ENCODE peak calls at places on chromosome 6, in eight cellular contexts. V is breast epithelium; P is fibroblast of mammary gland; L is OCI-LY7; N is ovary; X is CD8-positive, alpha-beta memory T cell; D is Peyer's patch; M is SJSA1. C is an unnamed sample.

GRCh38 chr6:2855061-2855519 is 13.4 kb upstream of the SERPINB1 start:
- DNase-seq in V (no peak), P (no peak), L (no peak), N (no peak), X (no peak), D (peak), M (peak), C (no peak)

GRCh38 chr6:153013438-153013837 is 10.9 kb upstream of the MTRF1L start:
- DNase-seq in V (no peak), P (no peak), L (no peak), N (no peak), X (no peak), D (no peak), M (no peak), C (no peak)

GRCh38 chr6:163532526-163533078 is 118.1 kb downstream of the QKI start:
- DNase-seq in V (no peak), P (no peak), L (no peak), N (no peak), X (no peak), D (no peak), M (no peak), C (no peak)

GRCh38 chr6:154986787-154987235 is 8.3 kb upstream of the TIAM2 start:
- DNase-seq in V (no peak), P (no peak), L (no peak), N (no peak), X (no peak), D (no peak), M (no peak), C (no peak)

GRCh38 chr6:79797912-79798311 is 149.4 kb downstream of the ELOVL4 start:
- DNase-seq in V (no peak), P (no peak), L (no peak), N (no peak), X (no peak), D (no peak), M (no peak), C (no peak)

GRCh38 chr6:112031956-112032355 is 21.9 kb upstream of the CCN6 start:
- DNase-seq in V (no peak), P (no peak), L (no peak), N (no peak), X (no peak), D (no peak), M (no peak), C (no peak)

GRCh38 chr6:26531897-26532296 is 6.3 kb upstream of the HMGN4 start:
- DNase-seq in V (no peak), P (no peak), L (no peak), N (no peak), X (no peak), D (no peak), M (no peak), C (no peak)

GRCh38 chr6:43774776-43775583 is 5.0 kb downstream of the VEGFA start:
- DNase-seq in V (peak), P (peak), L (peak), N (peak), X (peak), D (peak), M (peak), C (no peak)

GRCh38 chr6:151765444-151765886 is 42.0 kb upstream of the ESR1 start:
- DNase-seq in V (peak), P (peak), L (peak), N (no peak), X (peak), D (no peak), M (peak), C (peak)

GRCh38 chr6:166257911-166258318 is 50.3 kb downstream of the PRR18 start:
- DNase-seq in V (no peak), P (no peak), L (no peak), N (no peak), X (no peak), D (no peak), M (no peak), C (no peak)

GRCh38 chr6:52598123-52598823 is 21.4 kb upstream of the TRAM2 start:
- DNase-seq in V (peak), P (peak), L (peak), N (peak), X (peak), D (peak), M (peak), C (no peak)

GRCh38 chr6:144335914-144336313 is 50.8 kb downstream of the UTRN start:
- DNase-seq in V (no peak), P (no peak), L (peak), N (no peak), X (peak), D (no peak), M (no peak), C (no peak)

GRCh38 chr6:144335315-144335861 is 50.3 kb downstream of the UTRN start:
- DNase-seq in V (no peak), P (no peak), L (peak), N (no peak), X (no peak), D (no peak), M (no peak), C (no peak)

GRCh38 chr6:144332177-144332576 is 47.0 kb downstream of the UTRN start:
- DNase-seq in V (no peak), P (no peak), L (no peak), N (no peak), X (no peak), D (no peak), M (no peak), C (no peak)

GRCh38 chr6:144331610-144332009 is 46.5 kb downstream of the UTRN start:
- DNase-seq in V (no peak), P (no peak), L (no peak), N (no peak), X (no peak), D (no peak), M (no peak), C (no peak)

GRCh38 chr6:144334150-144334708 is 49.1 kb downstream of the UTRN start:
- DNase-seq in V (no peak), P (no peak), L (peak), N (no peak), X (peak), D (no peak), M (no peak), C (peak)
- H3K4me3 ChIP-seq in V (no peak), P (no peak), L (peak), N (no peak), X (peak), D (peak), M (no peak), C (peak)

GRCh38 chr6:33857301-33858052 is 53.7 kb upstream of the MLN start:
- DNase-seq in V (no peak), P (peak), L (no peak), N (no peak), X (no peak), D (no peak), M (no peak), C (no peak)

GRCh38 chr6:33856034-33856590 is 52.3 kb upstream of the MLN start:
- DNase-seq in V (no peak), P (no peak), L (no peak), N (no peak), X (no peak), D (no peak), M (no peak), C (no peak)

GRCh38 chr6:33854572-33855030 is 50.8 kb upstream of the MLN start:
- DNase-seq in V (no peak), P (no peak), L (no peak), N (peak), X (no peak), D (no peak), M (no peak), C (no peak)

GRCh38 chr6:33858053-33858475 is 54.3 kb upstream of the MLN start:
- DNase-seq in V (no peak), P (peak), L (no peak), N (no peak), X (no peak), D (no peak), M (no peak), C (no peak)

GRCh38 chr6:33856655-33857054 is 52.9 kb upstream of the MLN start:
- DNase-seq in V (no peak), P (no peak), L (no peak), N (no peak), X (peak), D (no peak), M (no peak), C (peak)
- H3K4me3 ChIP-seq in V (no peak), P (no peak), L (no peak), N (no peak), X (peak), D (no peak), M (no peak), C (peak)

GRCh38 chr6:55089325-55089724 is 85.0 kb upstream of the HCRTR2 start:
- DNase-seq in V (no peak), P (no peak), L (no peak), N (no peak), X (no peak), D (no peak), M (no peak), C (no peak)

DNA sequence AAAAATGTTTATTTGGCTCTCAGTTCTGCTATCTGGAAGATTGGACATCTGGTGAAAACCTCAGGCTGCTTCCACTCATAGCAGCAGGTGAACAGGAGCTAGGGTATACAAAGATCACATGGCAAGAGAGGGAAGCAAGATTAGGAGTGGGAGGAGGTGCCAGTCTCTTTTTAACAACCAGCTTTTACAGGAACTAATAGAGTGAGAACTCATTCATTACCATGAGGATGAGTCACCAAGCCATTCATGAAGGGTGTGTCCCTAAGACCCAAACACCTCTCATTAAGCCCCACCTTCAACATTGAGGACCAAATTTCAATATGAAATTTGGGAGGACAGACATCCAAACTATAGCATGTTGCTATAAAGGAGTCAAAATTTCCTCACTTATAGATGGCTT is 85.4 kb upstream of the HCRTR2 start:
- DNase-seq in V (no peak), P (no peak), L (no peak), N (no peak), X (no peak), D (no peak), M (no peak), C (no peak)
- H3K4me3 ChIP-seq in V (no peak), P (no peak), L (no peak), N (no peak), X (no peak), D (no peak), M (no peak), C (no peak)

GRCh38 chr6:99080191-99080590 is 132.4 kb upstream of the FBXL4 start:
- DNase-seq in V (no peak), P (no peak), L (no peak), N (no peak), X (no peak), D (no peak), M (no peak), C (no peak)
- H3K4me3 ChIP-seq in V (no peak), P (no peak), L (no peak), N (no peak), X (no peak), D (no peak), M (no peak), C (no peak)

GRCh38 chr6:131199568-131200272 is 64.5 kb downstream of the AKAP7 start:
- DNase-seq in V (no peak), P (peak), L (peak), N (no peak), X (peak), D (peak), M (no peak), C (peak)
- H3K4me3 ChIP-seq in V (no peak), P (no peak), L (peak), N (no peak), X (peak), D (no peak), M (no peak), C (peak)

DNA sequence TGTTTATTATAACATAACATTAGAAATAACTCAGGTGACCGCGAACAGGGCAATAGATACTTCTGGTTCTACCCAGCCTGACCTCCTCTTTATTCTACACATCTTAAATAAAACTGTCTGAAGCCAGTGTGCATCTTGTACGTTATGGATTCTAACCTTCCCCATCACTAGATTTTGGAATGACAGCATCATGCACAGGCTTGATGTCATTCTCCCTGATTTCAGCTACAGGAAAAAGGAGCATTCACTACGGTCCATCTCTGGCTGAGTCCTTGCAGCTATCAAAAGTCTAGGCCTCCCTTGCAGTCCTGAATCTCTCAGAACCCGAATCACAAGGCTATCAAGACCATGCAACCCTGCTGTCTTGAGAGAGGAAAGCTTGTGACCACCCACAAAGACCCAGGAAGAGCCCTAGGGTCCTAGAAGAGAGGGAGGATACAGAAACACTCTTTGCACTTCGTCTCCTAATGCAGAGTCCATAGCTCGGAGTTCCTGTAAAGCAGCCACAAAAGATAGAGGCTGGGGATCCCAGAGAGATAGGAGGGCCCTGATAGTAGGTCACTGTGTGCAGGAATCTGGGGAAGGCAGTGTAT is 845 bp downstream of the HLA-DPA1 start:
- DNase-seq in V (no peak), P (no peak), L (peak), N (no peak), X (no peak), D (no peak), M (no peak), C (no peak)
- H3K4me3 ChIP-seq in V (peak), P (no peak), L (peak), N (no peak), X (peak), D (peak), M (no peak), C (peak)

GRCh38 chr6:113855500-113856010 is 1.6 kb upstream of the MARCKS start:
- DNase-seq in V (no peak), P (peak), L (no peak), N (peak), X (no peak), D (peak), M (no peak), C (no peak)
- H3K4me3 ChIP-seq in V (peak), P (peak), L (peak), N (peak), X (no peak), D (peak), M (peak), C (no peak)

GRCh38 chr6:106886922-106887797 is 87.4 kb downstream of the CD24 start:
- DNase-seq in V (no peak), P (no peak), L (no peak), N (no peak), X (no peak), D (no peak), M (no peak), C (no peak)
- H3K4me3 ChIP-seq in V (no peak), P (no peak), L (no peak), N (no peak), X (no peak), D (no peak), M (no peak), C (no peak)

GRCh38 chr6:63805345-63805744 is 169.7 kb downstream of the PHF3 start:
- DNase-seq in V (no peak), P (no peak), L (no peak), N (no peak), X (no peak), D (no peak), M (no peak), C (no peak)

GRCh38 chr6:63807056-63807455 is 171.5 kb downstream of the PHF3 start:
- DNase-seq in V (no peak), P (no peak), L (no peak), N (no peak), X (no peak), D (no peak), M (no peak), C (no peak)

GRCh38 chr6:63806573-63806913 is 170.9 kb downstream of the PHF3 start:
- DNase-seq in V (no peak), P (no peak), L (no peak), N (no peak), X (no peak), D (no peak), M (no peak), C (no peak)

GRCh38 chr6:63805808-63806572 is 170.4 kb downstream of the PHF3 start:
- DNase-seq in V (no peak), P (peak), L (no peak), N (no peak), X (no peak), D (no peak), M (no peak), C (no peak)

DNA sequence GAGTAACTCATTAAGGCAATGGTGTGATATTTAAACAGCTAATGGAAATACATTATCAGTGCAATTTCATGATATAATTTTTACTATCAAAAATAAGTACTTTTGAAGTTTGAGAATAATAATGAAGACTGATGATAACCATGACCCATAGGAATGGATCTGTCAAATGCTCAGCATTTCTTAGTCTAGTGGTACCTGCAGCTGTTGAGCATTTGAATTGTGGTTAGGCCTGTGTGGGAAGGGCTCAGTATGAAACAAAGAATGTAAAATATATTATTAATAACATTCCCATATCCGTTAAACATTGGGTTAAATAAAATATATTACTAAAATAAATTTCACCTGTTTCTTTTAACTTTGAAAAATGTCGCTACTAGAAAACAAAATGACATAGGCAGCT is 173.0 kb downstream of the PHF3 start:
- DNase-seq in V (no peak), P (no peak), L (no peak), N (no peak), X (no peak), D (no peak), M (no peak), C (no peak)
- H3K4me3 ChIP-seq in V (no peak), P (no peak), L (no peak), N (no peak), X (no peak), D (no peak), M (no peak), C (no peak)

DNA sequence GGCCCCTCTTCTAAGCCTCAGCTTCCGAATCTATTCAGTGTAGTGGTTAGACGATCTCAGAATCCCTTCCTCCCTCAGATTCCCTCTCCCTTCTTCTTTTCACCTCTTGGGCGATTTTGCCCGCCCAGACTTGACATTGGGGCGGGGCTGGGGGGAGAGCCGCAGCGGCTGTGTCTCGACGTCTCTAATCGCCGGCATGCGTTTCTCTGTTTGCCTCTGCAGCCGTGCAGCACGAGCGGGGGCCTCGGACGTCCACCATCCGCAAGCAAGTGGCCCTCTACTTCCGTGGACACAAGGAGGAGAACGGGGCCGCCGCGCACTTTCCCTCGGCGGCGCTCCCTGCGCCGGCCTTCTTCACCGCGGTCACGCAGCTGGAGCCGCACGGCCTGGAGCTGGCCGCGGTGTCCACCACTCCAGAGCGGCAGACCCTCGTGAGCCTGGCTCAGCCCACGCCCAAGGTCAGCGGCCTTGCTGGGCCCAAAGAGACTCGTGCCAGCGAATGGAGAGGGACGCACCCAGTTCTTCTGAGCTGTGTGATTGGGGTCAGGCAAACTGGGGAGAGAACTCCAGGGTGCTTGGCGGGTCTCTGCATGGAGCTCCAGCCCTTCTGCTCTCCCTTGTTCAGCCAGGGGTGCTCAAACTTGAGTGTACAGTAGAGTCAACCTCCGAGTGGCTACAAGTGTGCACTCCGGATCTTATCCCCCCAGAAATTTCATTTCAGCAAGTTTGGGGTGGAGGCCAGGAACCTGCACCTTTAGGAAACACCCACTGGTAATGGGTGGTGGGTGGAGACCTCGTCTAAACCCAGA is 10.7 kb downstream of the NR2E1 start:
- DNase-seq in V (no peak), P (no peak), L (no peak), N (no peak), X (no peak), D (no peak), M (no peak), C (no peak)
- H3K4me3 ChIP-seq in V (peak), P (no peak), L (no peak), N (no peak), X (no peak), D (peak), M (no peak), C (no peak)

C was measured in naive thymus-derived CD4-positive, alpha-beta T cell.